ENCODE peak calls at places on chromosomes 1 and 21, in seven cellular contexts. S is NCI-H1105; E is WTC11; H is NCI-H1436 treated with DMSO at 0.1 percent for 48 hours; P is SK-MEL-5; Y is germinal center; K is activated CD8-positive, alpha-beta T cell treated with anti-CD3 and anti-CD28 coated beads for 36 hours. I is an unnamed sample.

GRCh38 chr1:185479781-185480180 is 162.7 kb upstream of the IVNS1ABP start:
- DNase-seq in S (no peak), E (no peak), H (no peak), P (peak; percentile 65), Y (no peak), K (no peak), I (no peak)

GRCh38 chr1:156359973-156360372 is 9.0 kb upstream of the RHBG start:
- DNase-seq in S (no peak), E (peak; percentile 63), H (no peak), P (peak; percentile 70), Y (no peak), K (no peak), I (no peak)

GRCh38 chr1:55146781-55147180 is 68.4 kb downstream of the USP24 start:
- DNase-seq in S (no peak), E (no peak), H (no peak), P (peak; percentile 11), Y (no peak), K (no peak), I (no peak)

GRCh38 chr1:44714944-44715571 is 15.9 kb downstream of the RNU5D-1 start:
- DNase-seq in S (peak; percentile 71), E (peak; percentile 72), H (no peak), P (peak; percentile 83), Y (peak; percentile 81), K (peak; percentile 79), I (peak; percentile 64)

GRCh38 chr1:12249181-12249580 is 19.4 kb downstream of the VPS13D start:
- DNase-seq in S (no peak), E (no peak), H (no peak), P (no peak), Y (no peak), K (no peak), I (no peak)

GRCh38 chr1:83998205-83998598 is 730 bp downstream of the TTLL7 start:
- DNase-seq in S (no peak), E (no peak), H (no peak), P (no peak), Y (no peak), K (no peak), I (no peak)

GRCh38 chr1:230851291-230851691 is 17.0 kb downstream of the C1orf198 start:
- DNase-seq in S (no peak), E (peak; percentile 53), H (no peak), P (no peak), Y (no peak), K (no peak), I (no peak)

GRCh38 chr1:71210746-71211145 is 129.9 kb upstream of the ZRANB2 start:
- DNase-seq in S (no peak), E (no peak), H (no peak), P (no peak), Y (no peak), K (no peak), I (no peak)

GRCh38 chr21:45427331-45428271 is 22.6 kb downstream of the COL18A1 start:
- DNase-seq in S (no peak), E (peak; percentile 66), H (no peak), P (peak; percentile 35), Y (no peak), K (no peak), I (no peak)

GRCh38 chr1:115329965-115330364 is 8.1 kb downstream of the NGF start:
- DNase-seq in S (no peak), E (no peak), H (no peak), P (no peak), Y (no peak), K (no peak), I (no peak)